ENCODE peak calls at places on chromosome 17, in seven cellular contexts. B is nephron progenitor cell; I is naive thymus-derived CD8-positive, alpha-beta T cell; Z is stimulated activated CD8-positive, alpha-beta memory T cell treated with anti-CD3 and anti-CD28 coated beads, Interleukin-4, amount 100 ng/mL, for 1 hour; N is caudate nucleus; V is activated CD4-positive, alpha-beta T cell treated with anti-CD3 and anti-CD28 coated beads, Interleukin-2, amount 50 U/mL, for 48 hours; L is tibial artery. C is an unnamed sample.

GRCh38 chr17:46772013-46772878 is 46.2 kb downstream of the WNT3 start:
- DNase-seq in I (peak; percentile 62), Z (no peak), N (no peak), B (peak; percentile 61), L (no peak), V (peak; percentile 38), C (peak; percentile 9)

GRCh38 chr17:6421700-6422604 is 13.0 kb downstream of the AIPL1 start:
- DNase-seq in B (peak; percentile 92), Z (peak; percentile 30), L (peak; percentile 77), I (peak; percentile 81), N (peak; percentile 33), V (peak; percentile 84), C (peak; percentile 69)

GRCh38 chr17:41943492-41943891 is 13.1 kb downstream of the ODAD4 start:
- DNase-seq in V (no peak), I (no peak), L (no peak), B (no peak), N (no peak), Z (no peak), C (no peak)

GRCh38 chr17:74883241-74883750 is 10.1 kb downstream of the FADS6 start:
- DNase-seq in L (no peak), V (no peak), Z (no peak), B (no peak), N (no peak), I (no peak), C (no peak)

GRCh38 chr17:72334205-72334604 is 213.4 kb downstream of the SOX9 start:
- DNase-seq in B (no peak), L (no peak), Z (no peak), N (no peak), V (no peak), I (no peak), C (no peak)

GRCh38 chr17:40538019-40538935 is 27.0 kb downstream of the CCR7 start:
- DNase-seq in V (no peak), Z (no peak), I (no peak), N (peak; percentile 37), L (no peak), B (no peak), C (no peak)

GRCh38 chr17:80813318-80813717 is 178.3 kb upstream of the CHMP6 start:
- DNase-seq in I (no peak), Z (no peak), V (no peak), N (no peak), L (no peak), B (no peak), C (no peak)

GRCh38 chr17:333626-334396 is 18.8 kb downstream of the RPH3AL start:
- DNase-seq in L (peak; percentile 79), V (no peak), I (peak; percentile 65), B (peak; percentile 67), Z (no peak), N (peak; percentile 63), C (no peak)

GRCh38 chr17:5516060-5516792 is 29.9 kb downstream of the MIS12 start:
- DNase-seq in N (no peak), L (no peak), B (no peak), V (no peak), Z (no peak), I (no peak), C (no peak)

GRCh38 chr17:63549289-63549945 is 860 bp upstream of the DCAF7 start:
- DNase-seq in Z (no peak), V (no peak), L (no peak), I (no peak), N (no peak), B (no peak), C (no peak)

GRCh38 chr17:57966246-57966645 is 11.0 kb upstream of the CUEDC1 start:
- DNase-seq in N (no peak), V (no peak), I (no peak), Z (no peak), B (no peak), L (no peak), C (no peak)

GRCh38 chr17:5380491-5381135 is 38.8 kb downstream of the NUP88 start:
- DNase-seq in V (no peak), I (no peak), N (no peak), Z (no peak), B (no peak), L (no peak), C (no peak)

GRCh38 chr17:11943759-11944347 is 53.4 kb downstream of the ZNF18 start:
- DNase-seq in V (no peak), L (no peak), N (no peak), I (no peak), B (no peak), Z (no peak), C (no peak)

GRCh38 chr17:79137791-79138190 is 63.2 kb downstream of the ENGASE start:
- DNase-seq in B (no peak), N (peak; percentile 63), I (no peak), V (no peak), Z (no peak), L (no peak), C (no peak)

GRCh38 chr17:77649717-77650211 is 308.7 kb upstream of the TNRC6C start:
- DNase-seq in N (no peak), B (no peak), V (no peak), Z (no peak), I (no peak), L (no peak), C (peak; percentile 14)

GRCh38 chr17:4565209-4566141 is 5.1 kb upstream of the GGT6 start:
- DNase-seq in Z (peak; percentile 14), L (peak; percentile 55), I (no peak), V (peak; percentile 67), N (peak; percentile 33), B (peak; percentile 59), C (peak; percentile 64)

GRCh38 chr17:77526259-77526711 is 385.5 kb downstream of the SEC14L1 start:
- DNase-seq in B (no peak), V (no peak), Z (no peak), N (no peak), L (no peak), I (no peak), C (no peak)

GRCh38 chr17:16371742-16372141 is 9.1 kb upstream of the UBB start:
- DNase-seq in I (no peak), V (no peak), B (no peak), N (no peak), L (no peak), Z (no peak), C (no peak)

GRCh38 chr17:21674242-21674731 is 18.0 kb upstream of the KCNJ18 start:
- DNase-seq in N (no peak), L (no peak), B (no peak), V (no peak), Z (no peak), I (no peak), C (no peak)

GRCh38 chr17:53039981-53040380 is 782.7 kb upstream of the KIF2B start:
- DNase-seq in I (no peak), L (no peak), N (no peak), Z (no peak), B (no peak), V (no peak), C (no peak)

GRCh38 chr17:79849953-79850352 is 10.7 kb upstream of the CBX4 start:
- DNase-seq in B (peak; percentile 47), L (no peak), V (no peak), N (no peak), I (no peak), Z (no peak), C (no peak)

GRCh38 chr17:8176197-8176940 is at the start of gene TMEM107:
- DNase-seq in Z (peak; percentile 63), V (peak; percentile 91), I (peak; percentile 93), L (peak; percentile 87), B (peak; percentile 91), N (peak; percentile 79), C (peak; percentile 86)

GRCh38 chr17:73203788-73204479 is 11.1 kb downstream of the COG1 start:
- DNase-seq in V (peak; percentile 19), N (no peak), I (peak; percentile 66), B (no peak), L (no peak), Z (no peak), C (peak; percentile 72)

GRCh38 chr17:2755941-2756724 is 6.7 kb upstream of the CCDC92B start:
- DNase-seq in I (no peak), B (peak; percentile 68), V (no peak), Z (no peak), N (no peak), L (no peak), C (no peak)

GRCh38 chr17:9644910-9645751 is at the start of gene USP43:
- DNase-seq in N (no peak), B (peak; percentile 55), Z (no peak), I (no peak), V (peak; percentile 30), L (no peak), C (peak; percentile 41)

GRCh38 chr17:61208301-61209098 is 191.1 kb upstream of the TBX2 start:
- DNase-seq in I (no peak), L (no peak), N (no peak), B (no peak), Z (no peak), V (no peak), C (no peak)

GRCh38 chr17:49224198-49224996 is 6.2 kb downstream of the PHOSPHO1 start:
- DNase-seq in Z (no peak), I (peak; percentile 75), B (peak; percentile 58), L (no peak), V (peak; percentile 54), N (no peak), C (peak; percentile 65)

GRCh38 chr17:67374329-67375053 is 2.6 kb upstream of the PITPNC1 start:
- DNase-seq in I (peak; percentile 94), L (peak; percentile 92), V (peak; percentile 92), B (peak; percentile 88), N (peak; percentile 67), Z (peak; percentile 68), C (peak; percentile 86)

GRCh38 chr17:39867891-39868553 is at the start of gene ZPBP2:
- DNase-seq in B (no peak), N (no peak), Z (no peak), V (peak; percentile 71), I (peak; percentile 71), L (no peak), C (peak; percentile 57)

GRCh38 chr17:30594223-30594952 is 117.2 kb downstream of the GOSR1 start:
- DNase-seq in I (no peak), B (no peak), N (no peak), L (no peak), V (no peak), Z (no peak), C (no peak)

GRCh38 chr17:622356-622755 is 92.3 kb downstream of the VPS53 start:
- DNase-seq in V (no peak), Z (no peak), B (no peak), N (no peak), L (no peak), I (no peak), C (no peak)

GRCh38 chr17:58204796-58205195 is 12.3 kb downstream of the EPX start:
- DNase-seq in B (no peak), V (no peak), Z (no peak), I (no peak), L (no peak), N (no peak), C (no peak)

GRCh38 chr17:62017496-62017895 is 47.6 kb downstream of the MED13 start:
- DNase-seq in I (no peak), B (no peak), V (no peak), N (no peak), L (no peak), Z (no peak), C (no peak)

GRCh38 chr17:75407655-75408352 is 2.3 kb upstream of the GRB2 start:
- DNase-seq in N (no peak), I (no peak), B (no peak), V (no peak), Z (no peak), L (no peak), C (no peak)

C was measured in stimulated activated naive CD8-positive, alpha-beta T cell treated with anti-CD3 and anti-CD28 coated beads, Interleukin-15, amount 100 ng/mL, for 72 hours.